ENCODE peak calls at places on chromosomes 16 and 17, in ten cellular contexts. One of them, this sample, is unnamed. For H3K4me1, the result is how much of the 10 kb centered on the place peaks cover.

GRCh38 chr16:3161235-3162018 is 26.6 kb upstream of the OR1F1 start:
- DNase-seq in transverse colon: peak
- DNase-seq in breast epithelium: no peak
- DNase-seq in heart left ventricle: no peak
- DNase-seq in prostate gland: no peak
- DNase-seq in IMR-90: no peak
- DNase-seq in endothelial cell of umbilical vein: no peak
- DNase-seq in A549: peak
- DNase-seq in ovary: no peak
- DNase-seq in right lobe of liver: no peak
- DNase-seq in this sample: no peak

GRCh38 chr17:67365762-67366192 is 600 bp downstream of the PSMD12 start:
- DNase-seq in breast epithelium: no peak
- DNase-seq in prostate gland: no peak
- DNase-seq in ovary: no peak
- DNase-seq in IMR-90: peak
- DNase-seq in endothelial cell of umbilical vein: peak
- DNase-seq in A549: peak
- DNase-seq in transverse colon: no peak
- DNase-seq in right lobe of liver: no peak
- DNase-seq in heart left ventricle: no peak
- DNase-seq in this sample: no peak

GRCh38 chr16:57873218-57873617 is 70.9 kb upstream of the KIFC3 start:
- DNase-seq in breast epithelium: no peak
- DNase-seq in ovary: no peak
- DNase-seq in transverse colon: no peak
- DNase-seq in prostate gland: no peak
- DNase-seq in heart left ventricle: no peak
- DNase-seq in endothelial cell of umbilical vein: no peak
- DNase-seq in IMR-90: no peak
- DNase-seq in A549: no peak
- DNase-seq in right lobe of liver: no peak
- DNase-seq in this sample: no peak

GRCh38 chr16:83095926-83096692 is 469.3 kb downstream of the CDH13 start:
- DNase-seq in IMR-90: peak
- DNase-seq in transverse colon: no peak
- DNase-seq in right lobe of liver: no peak
- DNase-seq in breast epithelium: no peak
- DNase-seq in prostate gland: no peak
- DNase-seq in heart left ventricle: no peak
- DNase-seq in ovary: no peak
- DNase-seq in A549: no peak
- DNase-seq in endothelial cell of umbilical vein: no peak
- DNase-seq in this sample: no peak

GRCh38 chr16:19210175-19210924 is 42.3 kb downstream of the SYT17 start:
- DNase-seq in breast epithelium: no peak
- DNase-seq in prostate gland: no peak
- DNase-seq in right lobe of liver: no peak
- DNase-seq in endothelial cell of umbilical vein: no peak
- DNase-seq in IMR-90: peak
- DNase-seq in transverse colon: no peak
- DNase-seq in A549: peak
- DNase-seq in heart left ventricle: no peak
- DNase-seq in ovary: no peak
- DNase-seq in this sample: no peak

GRCh38 chr17:38415250-38416194 is 12.7 kb upstream of the ARHGAP23 start:
- DNase-seq in heart left ventricle: no peak
- DNase-seq in prostate gland: no peak
- DNase-seq in right lobe of liver: no peak
- DNase-seq in transverse colon: peak
- DNase-seq in ovary: no peak
- DNase-seq in endothelial cell of umbilical vein: no peak
- DNase-seq in A549: peak
- DNase-seq in breast epithelium: no peak
- DNase-seq in IMR-90: peak
- DNase-seq in this sample: no peak

GRCh38 chr17:59694344-59694743 is 12.9 kb downstream of the PTRH2 start:
- DNase-seq in heart left ventricle: no peak
- DNase-seq in prostate gland: no peak
- DNase-seq in ovary: no peak
- DNase-seq in endothelial cell of umbilical vein: no peak
- DNase-seq in transverse colon: no peak
- DNase-seq in right lobe of liver: no peak
- DNase-seq in A549: no peak
- DNase-seq in IMR-90: no peak
- DNase-seq in breast epithelium: no peak
- DNase-seq in this sample: no peak

GRCh38 chr16:20388854-20389253 is 15.7 kb downstream of the PDILT start:
- DNase-seq in heart left ventricle: no peak
- DNase-seq in right lobe of liver: no peak
- DNase-seq in breast epithelium: no peak
- DNase-seq in prostate gland: peak
- DNase-seq in transverse colon: no peak
- DNase-seq in endothelial cell of umbilical vein: no peak
- DNase-seq in A549: no peak
- DNase-seq in IMR-90: no peak
- DNase-seq in ovary: no peak
- DNase-seq in this sample: no peak

GRCh38 chr17:20983359-20983637 is 59.5 kb downstream of the USP22 start:
- DNase-seq in right lobe of liver: no peak
- DNase-seq in heart left ventricle: no peak
- DNase-seq in endothelial cell of umbilical vein: no peak
- DNase-seq in breast epithelium: no peak
- DNase-seq in prostate gland: no peak
- DNase-seq in A549: no peak
- DNase-seq in ovary: no peak
- DNase-seq in transverse colon: no peak
- DNase-seq in IMR-90: no peak
- DNase-seq in this sample: no peak

GRCh38 chr17:2122641-2123302 is 67.9 kb downstream of the HIC1 start:
- DNase-seq in ovary: peak
- DNase-seq in heart left ventricle: peak
- DNase-seq in prostate gland: peak
- DNase-seq in IMR-90: peak
- DNase-seq in right lobe of liver: peak
- DNase-seq in endothelial cell of umbilical vein: peak
- DNase-seq in transverse colon: peak
- DNase-seq in A549: no peak
- DNase-seq in breast epithelium: peak
- DNase-seq in this sample: peak

GRCh38 chr17:47013341-47013740 is 34.3 kb upstream of the RPRML start:
- DNase-seq in IMR-90: no peak
- DNase-seq in heart left ventricle: no peak
- DNase-seq in transverse colon: no peak
- DNase-seq in breast epithelium: no peak
- DNase-seq in right lobe of liver: no peak
- DNase-seq in endothelial cell of umbilical vein: no peak
- DNase-seq in prostate gland: no peak
- DNase-seq in A549: no peak
- DNase-seq in ovary: no peak
- DNase-seq in this sample: no peak

GRCh38 chr17:45225051-45225700 is 3.5 kb downstream of the FMNL1 start:
- DNase-seq in ovary: no peak
- DNase-seq in IMR-90: no peak
- DNase-seq in A549: peak
- DNase-seq in heart left ventricle: no peak
- DNase-seq in right lobe of liver: no peak
- DNase-seq in prostate gland: no peak
- DNase-seq in transverse colon: no peak
- DNase-seq in endothelial cell of umbilical vein: no peak
- DNase-seq in breast epithelium: no peak
- DNase-seq in this sample: no peak

GRCh38 chr17:50331085-50331791 is 14.7 kb upstream of the XYLT2 start:
- DNase-seq in ovary: no peak
- DNase-seq in breast epithelium: no peak
- DNase-seq in A549: no peak
- DNase-seq in heart left ventricle: no peak
- DNase-seq in IMR-90: peak
- DNase-seq in prostate gland: no peak
- DNase-seq in right lobe of liver: no peak
- DNase-seq in endothelial cell of umbilical vein: no peak
- DNase-seq in transverse colon: no peak
- DNase-seq in this sample: no peak

GRCh38 chr16:72753883-72754282 is 294.0 kb downstream of the ZFHX3 start:
- DNase-seq in IMR-90: no peak
- DNase-seq in heart left ventricle: no peak
- DNase-seq in transverse colon: no peak
- DNase-seq in A549: no peak
- DNase-seq in prostate gland: no peak
- DNase-seq in ovary: no peak
- DNase-seq in right lobe of liver: no peak
- DNase-seq in endothelial cell of umbilical vein: no peak
- DNase-seq in breast epithelium: no peak
- DNase-seq in this sample: no peak

GRCh38 chr17:79082311-79083190 is 7.9 kb downstream of the ENGASE start:
- DNase-seq in prostate gland: no peak
- DNase-seq in ovary: peak
- DNase-seq in transverse colon: peak
- DNase-seq in endothelial cell of umbilical vein: peak
- DNase-seq in breast epithelium: no peak
- DNase-seq in heart left ventricle: peak
- DNase-seq in A549: peak
- DNase-seq in IMR-90: peak
- DNase-seq in right lobe of liver: peak
- DNase-seq in this sample: peak

GRCh38 chr17:5344914-5345313 is 62.8 kb downstream of the RABEP1 start:
- DNase-seq in A549: no peak
- DNase-seq in heart left ventricle: no peak
- DNase-seq in right lobe of liver: no peak
- DNase-seq in IMR-90: no peak
- DNase-seq in prostate gland: no peak
- DNase-seq in endothelial cell of umbilical vein: no peak
- DNase-seq in ovary: no peak
- DNase-seq in transverse colon: no peak
- DNase-seq in breast epithelium: no peak
- DNase-seq in this sample: no peak

GRCh38 chr16:4652561-4652960 is 27.9 kb downstream of the MGRN1 start:
- DNase-seq in breast epithelium: no peak
- DNase-seq in right lobe of liver: no peak
- DNase-seq in heart left ventricle: no peak
- DNase-seq in transverse colon: no peak
- DNase-seq in IMR-90: no peak
- DNase-seq in prostate gland: no peak
- DNase-seq in A549: no peak
- DNase-seq in endothelial cell of umbilical vein: no peak
- DNase-seq in ovary: no peak
- DNase-seq in this sample: no peak
- H3K4me1 ChIP-seq in breast epithelium: under half
- H3K4me1 ChIP-seq in right lobe of liver: under half
- H3K4me1 ChIP-seq in heart left ventricle: under half
- H3K4me1 ChIP-seq in transverse colon: under half
- H3K4me1 ChIP-seq in IMR-90: under half
- H3K4me1 ChIP-seq in prostate gland: under half
- H3K4me1 ChIP-seq in A549: under half
- H3K4me1 ChIP-seq in endothelial cell of umbilical vein: under half
- H3K4me1 ChIP-seq in ovary: under half
- H3K4me1 ChIP-seq in this sample: under half

DNA sequence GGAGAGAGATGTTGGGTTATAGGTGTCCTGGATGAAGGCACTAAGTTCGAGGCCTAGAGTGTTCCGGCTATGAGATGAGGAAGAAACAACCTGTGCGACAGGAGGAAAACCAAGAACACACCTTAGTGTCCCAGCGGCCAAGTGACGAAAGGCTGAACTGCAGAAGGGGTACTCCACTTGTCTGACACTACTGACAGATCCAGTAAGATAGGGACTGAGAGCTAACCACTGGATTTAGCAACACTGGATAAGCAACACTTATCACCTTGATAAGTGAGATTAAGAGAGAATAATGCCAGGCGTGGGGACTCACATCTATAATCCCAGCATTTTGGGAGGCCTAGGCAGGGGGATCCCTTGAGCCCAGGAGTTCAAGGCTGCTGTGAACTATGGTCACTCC is 7.1 kb downstream of the XPO6 start:
- DNase-seq in right lobe of liver: no peak
- DNase-seq in endothelial cell of umbilical vein: no peak
- DNase-seq in transverse colon: no peak
- DNase-seq in IMR-90: no peak
- DNase-seq in ovary: no peak
- DNase-seq in prostate gland: no peak
- DNase-seq in A549: no peak
- DNase-seq in breast epithelium: no peak
- DNase-seq in heart left ventricle: no peak
- DNase-seq in this sample: no peak
- TF ChIP-seq CTCF in right lobe of liver: no peak
- TF ChIP-seq CTCF in endothelial cell of umbilical vein: no peak
- TF ChIP-seq CTCF in transverse colon: no peak
- TF ChIP-seq CTCF in IMR-90: no peak
- TF ChIP-seq CTCF in ovary: no peak
- TF ChIP-seq CTCF in prostate gland: no peak
- TF ChIP-seq CTCF in A549: no peak
- TF ChIP-seq CTCF in breast epithelium: no peak
- TF ChIP-seq CTCF in heart left ventricle: no peak
- TF ChIP-seq CTCF in this sample: no peak

DNA sequence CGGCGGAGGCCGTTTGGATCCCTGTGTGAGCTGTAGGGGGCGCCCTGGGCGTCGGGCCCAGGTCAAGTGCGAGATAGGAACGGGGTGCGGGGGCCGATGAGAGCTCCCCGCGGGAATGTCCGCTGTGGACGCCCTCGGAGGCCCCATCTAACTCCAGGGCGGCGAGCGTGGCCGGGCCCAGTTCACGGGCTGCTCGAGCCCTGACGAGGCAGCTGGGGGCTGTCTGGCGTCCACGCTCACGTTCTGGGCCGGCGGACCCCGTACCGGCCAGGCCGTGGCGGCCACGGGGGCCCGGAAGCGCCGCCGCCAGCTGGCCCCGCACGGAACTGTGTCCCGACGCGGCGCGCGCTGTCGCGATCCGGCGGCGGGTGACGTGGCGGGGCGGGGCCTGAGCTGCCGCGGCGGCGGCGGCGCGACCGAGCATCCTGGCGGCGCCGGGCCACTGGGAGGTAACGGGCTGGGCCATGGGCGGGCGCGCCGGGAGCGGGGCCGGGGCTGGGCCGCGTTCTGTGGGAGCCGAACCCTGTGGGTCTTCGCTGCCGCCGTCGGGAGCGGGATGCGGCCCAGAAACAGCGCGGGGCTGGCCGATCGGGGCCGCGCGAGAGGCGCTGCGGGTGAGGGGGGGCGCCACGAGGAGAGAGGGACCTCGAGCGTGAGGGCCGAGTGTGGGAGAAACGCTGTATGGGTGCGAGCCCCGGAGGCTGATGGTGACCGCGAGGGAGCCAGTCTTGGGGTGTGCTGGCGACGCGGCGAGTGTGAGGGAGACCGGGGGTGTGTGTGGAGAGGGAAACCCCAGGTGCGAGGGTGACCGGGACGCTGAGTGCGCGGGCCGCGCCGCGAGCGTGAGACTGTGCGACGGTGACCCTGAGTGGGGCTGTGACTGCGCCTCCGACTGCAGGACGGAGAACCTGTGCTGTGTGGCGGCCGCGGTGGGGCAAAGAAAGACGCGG is at the start of gene SLC7A6:
- DNase-seq in IMR-90: peak
- DNase-seq in transverse colon: peak
- DNase-seq in A549: peak
- DNase-seq in endothelial cell of umbilical vein: peak
- DNase-seq in prostate gland: peak
- DNase-seq in heart left ventricle: peak
- DNase-seq in right lobe of liver: peak
- DNase-seq in ovary: peak
- DNase-seq in breast epithelium: peak
- DNase-seq in this sample: peak
- TF ChIP-seq POLR2A in IMR-90: peak
- TF ChIP-seq POLR2A in transverse colon: no peak
- TF ChIP-seq POLR2A in A549: peak
- TF ChIP-seq POLR2A in endothelial cell of umbilical vein: peak
- TF ChIP-seq POLR2A in prostate gland: peak
- TF ChIP-seq POLR2A in heart left ventricle: peak
- TF ChIP-seq POLR2A in right lobe of liver: peak
- TF ChIP-seq POLR2A in ovary: no peak
- TF ChIP-seq POLR2A in breast epithelium: no peak
- TF ChIP-seq POLR2A in this sample: peak

GRCh38 chr16:67442581-67443255 is 11.8 kb downstream of the HSD11B2 start:
- DNase-seq in A549: no peak
- DNase-seq in breast epithelium: no peak
- DNase-seq in IMR-90: no peak
- DNase-seq in endothelial cell of umbilical vein: no peak
- DNase-seq in transverse colon: no peak
- DNase-seq in heart left ventricle: no peak
- DNase-seq in ovary: peak
- DNase-seq in right lobe of liver: no peak
- DNase-seq in prostate gland: no peak
- DNase-seq in this sample: no peak
- H3K4me1 ChIP-seq in A549: under half
- H3K4me1 ChIP-seq in breast epithelium: under half
- H3K4me1 ChIP-seq in IMR-90: under half
- H3K4me1 ChIP-seq in endothelial cell of umbilical vein: under half
- H3K4me1 ChIP-seq in transverse colon: half or more
- H3K4me1 ChIP-seq in heart left ventricle: under half
- H3K4me1 ChIP-seq in ovary: half or more
- H3K4me1 ChIP-seq in right lobe of liver: under half
- H3K4me1 ChIP-seq in prostate gland: under half
- H3K4me1 ChIP-seq in this sample: under half